ENCODE peak calls at places on chromosomes 2 and 18, in eight cellular contexts. V, P, C, U, E, K, B and Q are unnamed samples.

GRCh38 chr18:36649205-36649604 is 179.6 kb downstream of the TPGS2 start:
- DNase-seq in V (no peak), K (no peak), B (no peak), U (no peak), E (no peak), C (no peak), P (no peak), Q (no peak)

GRCh38 chr2:217756375-217757107 is 246.3 kb downstream of the TNS1 start:
- DNase-seq in P (peak), B (peak), V (peak), E (peak), C (peak), K (peak), U (peak), Q (peak)

GRCh38 chr2:118320640-118321039 is 232.4 kb downstream of the INSIG2 start:
- DNase-seq in U (no peak), B (no peak), C (no peak), E (no peak), P (peak), K (no peak), V (no peak), Q (no peak)

GRCh38 chr2:168401048-168401556 is 55.0 kb upstream of the CERS6 start:
- DNase-seq in C (no peak), V (no peak), K (no peak), E (no peak), B (no peak), P (no peak), U (no peak), Q (no peak)

GRCh38 chr2:172906401-172906811 is 169.2 kb upstream of the MAP3K20 start:
- DNase-seq in V (no peak), E (no peak), B (peak), K (no peak), C (no peak), U (no peak), P (no peak), Q (peak)

GRCh38 chr18:63199743-63200241 is 119.8 kb downstream of the BCL2 start:
- DNase-seq in K (no peak), P (no peak), V (no peak), C (no peak), E (no peak), B (no peak), U (no peak), Q (no peak)

GRCh38 chr2:53252115-53252514 is 515.5 kb upstream of the CHAC2 start:
- DNase-seq in V (peak), B (no peak), P (no peak), U (no peak), E (no peak), K (no peak), C (no peak), Q (no peak)

GRCh38 chr2:100214265-100214961 is 72.0 kb upstream of the AFF3 start:
- DNase-seq in U (peak), V (no peak), C (peak), P (peak), B (peak), E (no peak), K (no peak), Q (no peak)

GRCh38 chr2:100321181-100321880 is 970 bp downstream of the LONRF2 start:
- DNase-seq in V (peak), P (peak), B (peak), K (peak), U (no peak), E (peak), C (no peak), Q (peak)

GRCh38 chr2:45984896-45985488 is 312.2 kb upstream of the EPAS1 start:
- DNase-seq in B (no peak), E (no peak), K (no peak), C (no peak), V (no peak), U (no peak), P (no peak), Q (no peak)

GRCh38 chr2:112163541-112163981 is 25.4 kb downstream of the FBLN7 start:
- DNase-seq in U (no peak), B (no peak), E (no peak), V (no peak), P (no peak), C (no peak), K (no peak), Q (no peak)

GRCh38 chr2:7860693-7861092 is 821.2 kb upstream of the ID2 start:
- DNase-seq in U (no peak), P (no peak), V (peak), K (no peak), E (no peak), B (no peak), C (no peak), Q (no peak)

GRCh38 chr2:72117718-72118117 is 29.9 kb downstream of the CYP26B1 start:
- DNase-seq in P (no peak), C (no peak), B (no peak), K (no peak), U (no peak), V (no peak), E (no peak), Q (no peak)

GRCh38 chr2:16900405-16901025 is 234.9 kb upstream of the CYRIA start:
- DNase-seq in V (no peak), E (peak), C (no peak), P (peak), U (no peak), K (no peak), B (no peak), Q (no peak)

GRCh38 chr2:61327173-61327572 is 143.7 kb downstream of the USP34 start:
- DNase-seq in U (no peak), K (no peak), B (no peak), V (no peak), E (no peak), C (no peak), P (no peak), Q (no peak)

GRCh38 chr2:85470850-85471800 is 52.6 kb downstream of the SH2D6 start:
- DNase-seq in P (peak), U (no peak), C (peak), E (peak), V (no peak), K (no peak), B (no peak), Q (no peak)

GRCh38 chr2:71461304-71461671 is 7.9 kb downstream of the DYSF start:
- DNase-seq in E (no peak), B (no peak), P (no peak), K (no peak), V (no peak), U (no peak), C (no peak), Q (no peak)

GRCh38 chr2:129764376-129765325 is 214.8 kb upstream of the RAB6C start:
- DNase-seq in C (no peak), K (no peak), V (no peak), U (no peak), P (no peak), B (no peak), E (no peak), Q (no peak)

GRCh38 chr2:127408004-127408806 is 10.0 kb upstream of the PROC start:
- DNase-seq in B (peak), K (peak), E (peak), U (peak), P (peak), C (peak), V (peak), Q (peak)

GRCh38 chr2:141782574-141782973 is 348.2 kb downstream of the LRP1B start:
- DNase-seq in V (no peak), E (no peak), P (no peak), U (no peak), K (no peak), B (no peak), C (no peak), Q (no peak)

GRCh38 chr2:32632089-32632488 is 4.2 kb downstream of the TTC27 start:
- DNase-seq in B (no peak), V (peak), C (no peak), P (no peak), E (no peak), K (no peak), U (no peak), Q (no peak)

GRCh38 chr18:36321636-36322407 is 24.3 kb downstream of the FHOD3 start:
- DNase-seq in E (no peak), B (no peak), P (no peak), V (peak), U (no peak), C (no peak), K (no peak), Q (no peak)

GRCh38 chr2:62443471-62443870 is 62.5 kb downstream of the TMEM17 start:
- DNase-seq in U (no peak), K (no peak), E (no peak), P (no peak), C (no peak), V (no peak), B (no peak), Q (no peak)

GRCh38 chr2:26530696-26531095 is 52.8 kb upstream of the OTOF start:
- DNase-seq in C (peak), V (peak), U (no peak), P (no peak), B (no peak), E (no peak), K (peak), Q (no peak)

GRCh38 chr2:239882335-239882734 is 142.8 kb downstream of the NDUFA10 start:
- DNase-seq in B (no peak), V (no peak), E (peak), U (no peak), K (no peak), P (peak), C (no peak), Q (no peak)

GRCh38 chr18:63309422-63309821 is 10.1 kb downstream of the BCL2 start:
- DNase-seq in B (no peak), P (no peak), V (no peak), K (no peak), E (no peak), C (no peak), U (no peak), Q (no peak)

GRCh38 chr2:54557601-54558187 is 101.6 kb downstream of the SPTBN1 start:
- DNase-seq in C (peak), P (peak), U (peak), B (peak), K (peak), V (no peak), E (peak), Q (peak)

GRCh38 chr2:137255990-137256389 is 490.6 kb downstream of the THSD7B start:
- DNase-seq in V (no peak), E (no peak), K (no peak), C (no peak), P (no peak), U (no peak), B (no peak), Q (no peak)

GRCh38 chr18:62998443-62998842 is 283.1 kb downstream of the PHLPP1 start:
- DNase-seq in B (no peak), U (no peak), P (no peak), K (no peak), V (no peak), E (no peak), C (no peak), Q (no peak)

GRCh38 chr2:166127217-166128155 is at the start of gene SCN1A:
- DNase-seq in U (no peak), V (no peak), B (no peak), P (peak), C (no peak), K (no peak), E (no peak), Q (no peak)

GRCh38 chr2:73970850-73971471 is 13.7 kb upstream of the TET3 start:
- DNase-seq in B (peak), V (no peak), C (peak), K (peak), U (peak), P (no peak), E (peak), Q (peak)

GRCh38 chr18:38427234-38427633 is 861.6 kb upstream of the CELF4 start:
- DNase-seq in B (no peak), E (no peak), C (no peak), K (no peak), P (no peak), U (no peak), V (no peak), Q (no peak)

GRCh38 chr18:78510636-78511035 is 469.0 kb upstream of the SALL3 start:
- DNase-seq in E (no peak), U (no peak), K (no peak), V (no peak), C (no peak), P (no peak), B (no peak), Q (no peak)

GRCh38 chr2:9032555-9032954 is 29.1 kb upstream of the MBOAT2 start:
- DNase-seq in P (no peak), U (no peak), V (no peak), B (no peak), C (no peak), K (no peak), E (no peak), Q (no peak)

GRCh38 chr18:57128229-57128911 is 18.5 kb upstream of the BOD1L2 start:
- DNase-seq in E (no peak), B (no peak), P (no peak), C (no peak), V (no peak), U (no peak), K (no peak), Q (no peak)

GRCh38 chr18:21955757-21956652 is 213.4 kb upstream of the GATA6 start:
- DNase-seq in U (peak), P (peak), B (peak), E (peak), K (peak), V (peak), C (peak), Q (peak)

GRCh38 chr18:21958707-21959457 is 210.5 kb upstream of the GATA6 start:
- DNase-seq in K (no peak), V (no peak), B (peak), E (no peak), P (no peak), C (no peak), U (no peak), Q (peak)

GRCh38 chr18:21960189-21960588 is 209.2 kb upstream of the GATA6 start:
- DNase-seq in E (no peak), P (peak), C (no peak), U (no peak), B (no peak), K (no peak), V (peak), Q (no peak)

DNA sequence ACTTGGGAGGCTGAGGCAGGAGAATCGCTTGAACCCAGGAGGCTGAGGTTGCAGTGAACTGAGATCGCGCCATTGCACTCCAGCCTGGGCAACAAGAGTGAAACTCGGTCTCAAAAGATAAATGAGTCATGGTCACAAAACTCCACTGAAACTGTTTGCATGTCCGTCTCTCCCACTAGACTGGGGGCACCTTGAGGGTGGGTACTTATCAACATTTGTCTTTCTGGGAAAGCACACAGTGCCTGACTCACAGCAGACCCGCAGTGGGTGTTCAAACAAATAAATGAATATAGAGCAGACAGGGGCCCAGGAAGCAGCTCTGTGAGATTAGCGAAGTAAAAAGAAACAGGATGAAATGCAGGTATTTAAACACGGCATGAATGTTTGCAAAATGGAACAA is 211.1 kb upstream of the GATA6 start:
- DNase-seq in P (peak), C (no peak), K (no peak), V (no peak), U (no peak), E (no peak), B (no peak), Q (no peak)
- H3K27ac ChIP-seq in P (peak), C (no peak), K (no peak), V (no peak), U (no peak), E (no peak), B (no peak), Q (no peak)

GRCh38 chr18:24019641-24020331 is 5.2 kb downstream of the TTC39C start:
- DNase-seq in P (no peak), V (no peak), U (no peak), C (no peak), K (no peak), B (no peak), E (no peak), Q (no peak)
- H3K27ac ChIP-seq in P (no peak), V (no peak), U (no peak), C (no peak), K (no peak), B (no peak), E (no peak), Q (no peak)

DNA sequence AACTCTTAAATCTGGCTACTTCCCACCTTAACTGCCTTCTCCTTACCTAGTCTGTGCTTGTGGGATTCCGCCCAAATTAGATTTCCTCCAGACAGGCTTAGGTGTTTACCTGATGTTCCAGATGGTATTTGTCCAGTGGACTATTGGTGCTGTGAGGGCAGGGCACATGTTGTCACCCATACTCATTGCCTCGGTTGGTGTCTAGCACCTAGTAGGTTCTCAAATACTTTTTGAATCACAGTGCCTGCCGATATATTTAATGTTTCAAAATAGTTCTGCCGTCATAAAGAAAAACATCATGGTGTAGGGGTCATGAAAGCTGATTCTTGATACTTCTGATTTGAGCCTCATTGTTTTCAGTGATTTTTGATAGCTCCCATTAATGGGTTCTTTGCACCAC is 1.1 kb downstream of the SEPTIN2 start:
- DNase-seq in V (no peak), E (no peak), B (no peak), U (no peak), K (no peak), C (no peak), P (no peak), Q (no peak)
- H3K27ac ChIP-seq in V (peak), E (peak), B (peak), U (peak), K (peak), C (no peak), P (peak), Q (peak)

DNA sequence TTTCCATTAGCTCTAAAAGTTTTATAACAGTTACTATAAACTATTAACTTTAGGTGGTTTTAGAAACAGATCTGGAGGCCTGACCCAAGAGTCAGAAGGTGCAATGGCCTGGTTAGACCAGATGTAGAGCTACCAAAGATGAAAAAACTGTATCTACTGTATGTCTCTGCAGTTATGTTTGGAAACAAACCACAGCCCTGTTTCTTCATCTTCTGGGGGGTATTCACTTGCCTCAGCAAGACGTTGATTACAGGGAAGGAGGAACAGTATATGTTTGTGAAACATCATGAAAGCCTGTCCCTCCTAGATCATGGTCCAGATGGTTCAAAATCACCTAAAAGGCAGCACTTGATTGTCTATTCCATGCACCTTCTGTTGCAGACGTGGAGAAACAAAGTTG is 220.2 kb downstream of the SUCLG1 start:
- DNase-seq in B (no peak), C (no peak), K (no peak), V (no peak), E (no peak), U (no peak), P (no peak), Q (no peak)
- H3K27ac ChIP-seq in B (no peak), C (no peak), K (no peak), V (no peak), E (no peak), U (no peak), P (no peak), Q (no peak)

GRCh38 chr18:3189884-3190283 is 29.9 kb downstream of the MYOM1 start:
- DNase-seq in C (no peak), P (no peak), B (no peak), U (no peak), V (no peak), E (no peak), K (no peak), Q (no peak)
- H3K27ac ChIP-seq in C (no peak), P (no peak), B (no peak), U (no peak), V (no peak), E (no peak), K (no peak), Q (no peak)